ENCODE peak calls at places on chromosome 2, in six cellular contexts. B, D, P, T, I and A are unnamed samples.

GRCh38 chr2:109699646-109700045 is 85.5 kb downstream of the SOWAHC start:
- ATAC-seq in P (no peak), T (peak), B (no peak), I (peak), D (no peak), A (no peak)

GRCh38 chr2:46412010-46412409 is 67.4 kb upstream of the TMEM247 start:
- ATAC-seq in D (no peak), T (no peak), B (no peak), P (no peak), I (no peak), A (no peak)

GRCh38 chr2:45652090-45653050 is 895 bp downstream of the PRKCE start:
- ATAC-seq in P (peak), D (no peak), B (no peak), T (no peak), I (peak), A (no peak)

GRCh38 chr2:209495855-209496585 is 72.2 kb downstream of the MAP2 start:
- ATAC-seq in B (no peak), D (peak), I (peak), T (peak), P (no peak), A (peak)

GRCh38 chr2:140247451-140248205 is 1467.4 kb upstream of the NXPH2 start:
- ATAC-seq in B (no peak), T (no peak), I (no peak), P (no peak), D (no peak), A (peak)

GRCh38 chr2:130744287-130745117 is 10.8 kb upstream of the AMER3 start:
- ATAC-seq in B (no peak), T (peak), P (no peak), I (no peak), D (no peak), A (no peak)

GRCh38 chr2:96698221-96698861 is 41.5 kb downstream of the LMAN2L start:
- ATAC-seq in D (no peak), P (no peak), B (no peak), I (no peak), T (no peak), A (no peak)

GRCh38 chr2:237711458-237712150 is 84.2 kb downstream of the LRRFIP1 start:
- ATAC-seq in D (no peak), P (no peak), T (no peak), I (no peak), B (no peak), A (no peak)

GRCh38 chr2:12797815-12798214 is 81.1 kb downstream of the TRIB2 start:
- ATAC-seq in P (no peak), I (peak), B (no peak), T (no peak), D (no peak), A (peak)

GRCh38 chr2:33242845-33243244 is 233.6 kb upstream of the RASGRP3 start:
- ATAC-seq in I (no peak), D (no peak), P (no peak), T (no peak), B (no peak), A (no peak)

GRCh38 chr2:235639387-235639786 is 145.5 kb downstream of the AGAP1 start:
- ATAC-seq in I (peak), T (no peak), B (peak), P (no peak), D (no peak), A (peak)
- TF ChIP-seq POLR2AphosphoS5 in I (no peak), T (no peak), B (no peak), P (no peak), D (no peak), A (peak)

DNA sequence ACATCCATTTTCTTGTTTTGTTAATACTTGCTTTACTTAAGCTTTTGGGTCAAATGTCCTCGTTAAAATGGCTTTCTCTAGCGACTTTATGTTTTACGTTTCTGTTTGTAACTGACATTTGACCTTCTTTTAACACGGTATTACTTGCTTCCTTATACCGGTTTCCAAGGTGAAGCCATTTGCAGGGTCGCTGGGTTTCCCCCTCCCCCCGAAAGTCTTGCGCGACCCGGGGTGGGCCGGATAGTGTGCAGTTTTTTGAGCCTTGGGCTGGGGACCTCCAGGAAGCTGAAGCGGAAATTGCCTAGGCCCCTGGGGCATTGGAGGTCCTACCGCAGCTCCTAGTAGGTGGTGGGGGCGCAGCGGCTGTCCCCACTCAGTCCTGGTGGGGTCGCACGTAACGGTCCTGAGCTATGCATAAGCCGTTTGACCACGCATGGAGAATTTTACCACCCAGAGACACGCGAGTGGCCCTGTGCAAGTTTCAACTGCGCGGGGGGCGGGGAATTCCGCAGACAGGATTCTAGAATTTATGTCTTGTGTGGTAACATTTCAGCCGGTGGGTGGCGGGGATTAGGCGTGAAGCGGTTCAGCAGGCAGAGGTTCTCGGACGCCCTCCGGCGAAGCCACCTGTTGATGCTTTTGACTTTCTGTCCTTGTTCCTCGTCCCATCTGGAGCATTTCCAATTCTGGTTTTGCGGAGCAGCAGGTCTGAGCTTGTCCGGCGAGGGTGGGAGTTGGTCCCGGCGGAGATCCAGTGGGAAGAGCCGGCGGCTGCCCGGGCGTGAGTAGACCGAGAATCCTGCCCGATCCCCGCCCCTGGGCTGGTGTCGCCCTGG is 2.4 kb downstream of the CFLAR start:
- ATAC-seq in B (peak), T (peak), P (peak), D (peak), I (peak), A (peak)
- TF ChIP-seq POLR2A in B (peak), T (peak), P (peak), D (no peak), I (peak), A (peak)

GRCh38 chr2:11778923-11779757 is 32.7 kb downstream of the LPIN1 start:
- ATAC-seq in D (peak), I (peak), T (peak), P (peak), B (peak), A (peak)
- TF ChIP-seq POLR2AphosphoS5 in D (no peak), I (no peak), T (no peak), P (no peak), B (no peak), A (no peak)

GRCh38 chr2:152573168-152573567 is 144.1 kb downstream of the PRPF40A start:
- ATAC-seq in I (peak), B (peak), P (peak), D (no peak), T (no peak), A (peak)
- TF ChIP-seq POLR2A in I (peak), B (no peak), P (no peak), D (no peak), T (no peak), A (no peak)

GRCh38 chr2:95292623-95293260 is 4.4 kb upstream of the KCNIP3 start:
- ATAC-seq in I (no peak), D (peak), P (no peak), T (no peak), B (no peak), A (no peak)
- TF ChIP-seq POLR2AphosphoS5 in I (no peak), D (no peak), P (no peak), T (no peak), B (no peak), A (no peak)